ENCODE peak calls at places on chromosomes 16 and 17, in four cellular contexts. One of them, this sample, is unnamed.

GRCh38 chr16:84683691-84684591 is 15.9 kb upstream of the USP10 start:
- DNase-seq in IMR-90: no peak
- DNase-seq in HFFc6: no peak
- DNase-seq in tibial artery: peak; percentile 11
- DNase-seq in this sample: no peak

GRCh38 chr16:80580109-80580832 is 39.5 kb downstream of the DYNLRB2 start:
- DNase-seq in HFFc6: peak; percentile 49
- DNase-seq in IMR-90: peak; percentile 45
- DNase-seq in tibial artery: no peak
- DNase-seq in this sample: no peak

GRCh38 chr17:48439072-48439471 is 9.1 kb upstream of the SKAP1 start:
- DNase-seq in tibial artery: no peak
- DNase-seq in HFFc6: no peak
- DNase-seq in IMR-90: no peak
- DNase-seq in this sample: no peak

GRCh38 chr17:56956992-56957391 is 3.9 kb downstream of the COIL start:
- DNase-seq in IMR-90: no peak
- DNase-seq in HFFc6: no peak
- DNase-seq in tibial artery: no peak
- DNase-seq in this sample: no peak

GRCh38 chr17:7886227-7887037 is 2.2 kb upstream of the CHD3 start:
- DNase-seq in HFFc6: no peak
- DNase-seq in IMR-90: peak; percentile 7
- DNase-seq in tibial artery: no peak
- DNase-seq in this sample: no peak

GRCh38 chr17:5780476-5780875 is 196.2 kb upstream of the NLRP1 start:
- DNase-seq in tibial artery: no peak
- DNase-seq in HFFc6: peak; percentile 65
- DNase-seq in IMR-90: peak; percentile 79
- DNase-seq in this sample: no peak

GRCh38 chr16:24409045-24409444 is 130.3 kb upstream of the RBBP6 start:
- DNase-seq in HFFc6: no peak
- DNase-seq in tibial artery: no peak
- DNase-seq in IMR-90: no peak
- DNase-seq in this sample: no peak

GRCh38 chr17:15494821-15495220 is 27.4 kb upstream of the CDRT4 start:
- DNase-seq in IMR-90: no peak
- DNase-seq in HFFc6: no peak
- DNase-seq in tibial artery: no peak
- DNase-seq in this sample: no peak

GRCh38 chr17:63998721-63999679 is 849 bp downstream of the PRR29 start:
- DNase-seq in tibial artery: peak; percentile 42
- DNase-seq in HFFc6: no peak
- DNase-seq in IMR-90: no peak
- DNase-seq in this sample: peak; percentile 19

GRCh38 chr17:49016775-49017463 is 19.7 kb downstream of the IGF2BP1 start:
- DNase-seq in IMR-90: peak; percentile 80
- DNase-seq in tibial artery: peak; percentile 62
- DNase-seq in HFFc6: peak; percentile 45
- DNase-seq in this sample: no peak

GRCh38 chr17:65558683-65559311 is 2.7 kb downstream of the AXIN2 start:
- DNase-seq in IMR-90: no peak
- DNase-seq in tibial artery: no peak
- DNase-seq in HFFc6: no peak
- DNase-seq in this sample: no peak

GRCh38 chr17:31416503-31416923 is 25.0 kb downstream of the RAB11FIP4 start:
- DNase-seq in tibial artery: no peak
- DNase-seq in HFFc6: no peak
- DNase-seq in IMR-90: peak; percentile 6
- DNase-seq in this sample: no peak

GRCh38 chr16:71956500-71956899 is 43.7 kb downstream of the PKD1L3 start:
- DNase-seq in HFFc6: no peak
- DNase-seq in tibial artery: no peak
- DNase-seq in IMR-90: no peak
- DNase-seq in this sample: no peak

GRCh38 chr16:86984975-86985655 is 332.1 kb downstream of the C16orf95 start:
- DNase-seq in HFFc6: no peak
- DNase-seq in IMR-90: no peak
- DNase-seq in tibial artery: peak; percentile 75
- DNase-seq in this sample: no peak

GRCh38 chr17:8887834-8888703 is 20.6 kb upstream of the PIK3R6 start:
- DNase-seq in HFFc6: peak; percentile 1
- DNase-seq in IMR-90: no peak
- DNase-seq in tibial artery: no peak
- DNase-seq in this sample: no peak

GRCh38 chr17:80704894-80705293 is 160.3 kb downstream of the RPTOR start:
- DNase-seq in IMR-90: no peak
- DNase-seq in HFFc6: no peak
- DNase-seq in tibial artery: no peak
- DNase-seq in this sample: no peak
- TF ChIP-seq CTCF in IMR-90: no peak
- TF ChIP-seq CTCF in HFFc6: no peak
- TF ChIP-seq CTCF in tibial artery: no peak
- TF ChIP-seq CTCF in this sample: no peak

GRCh38 chr17:70945386-70945785 is 776.1 kb downstream of the KCNJ2 start:
- DNase-seq in HFFc6: no peak
- DNase-seq in tibial artery: no peak
- DNase-seq in IMR-90: no peak
- DNase-seq in this sample: no peak
- TF ChIP-seq CTCF in HFFc6: no peak
- TF ChIP-seq CTCF in tibial artery: no peak
- TF ChIP-seq CTCF in IMR-90: no peak
- TF ChIP-seq CTCF in this sample: no peak

GRCh38 chr17:79065105-79065670 is 9.4 kb upstream of the ENGASE start:
- DNase-seq in HFFc6: peak; percentile 35
- DNase-seq in IMR-90: peak; percentile 32
- DNase-seq in tibial artery: no peak
- DNase-seq in this sample: no peak
- TF ChIP-seq CTCF in HFFc6: peak; percentile 84
- TF ChIP-seq CTCF in IMR-90: peak; percentile 61
- TF ChIP-seq CTCF in tibial artery: peak; percentile 52
- TF ChIP-seq CTCF in this sample: peak; percentile 23

GRCh38 chr16:5432166-5432565 is 334.6 kb upstream of the EEF2KMT start:
- DNase-seq in HFFc6: no peak
- DNase-seq in IMR-90: no peak
- DNase-seq in tibial artery: no peak
- DNase-seq in this sample: no peak

GRCh38 chr16:5430598-5430997 is 333.0 kb upstream of the EEF2KMT start:
- DNase-seq in IMR-90: no peak
- DNase-seq in tibial artery: no peak
- DNase-seq in HFFc6: no peak
- DNase-seq in this sample: no peak

GRCh38 chr16:5427571-5427970 is 330.0 kb upstream of the EEF2KMT start:
- DNase-seq in IMR-90: no peak
- DNase-seq in tibial artery: no peak
- DNase-seq in HFFc6: no peak
- DNase-seq in this sample: no peak

DNA sequence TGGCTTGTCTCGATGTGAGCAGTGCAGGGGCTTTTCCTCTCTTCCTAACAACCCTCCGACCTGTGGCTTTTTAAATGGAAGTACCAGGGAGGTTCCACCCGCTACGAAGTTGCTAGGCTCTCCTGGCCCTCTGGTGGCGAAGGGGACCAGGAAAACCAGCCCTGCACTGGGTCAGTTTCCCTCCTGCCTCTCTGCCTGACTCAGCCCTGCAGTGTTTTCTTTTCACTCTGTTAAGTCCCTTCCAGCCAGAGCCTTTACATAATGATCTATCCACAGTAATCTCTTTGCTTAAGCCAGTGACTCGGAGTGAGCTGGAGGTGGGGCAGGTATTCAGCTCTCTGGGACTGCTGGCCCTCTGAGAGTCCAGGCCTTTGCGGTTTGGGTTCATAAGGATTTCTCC is 331.3 kb upstream of the EEF2KMT start:
- DNase-seq in HFFc6: no peak
- DNase-seq in tibial artery: no peak
- DNase-seq in IMR-90: no peak
- DNase-seq in this sample: no peak
- TF ChIP-seq CTCF in HFFc6: no peak
- TF ChIP-seq CTCF in tibial artery: no peak
- TF ChIP-seq CTCF in IMR-90: no peak
- TF ChIP-seq CTCF in this sample: no peak

GRCh38 chr16:81623365-81624102 is 155.6 kb upstream of the PLCG2 start:
- DNase-seq in HFFc6: peak; percentile 49
- DNase-seq in IMR-90: peak; percentile 43
- DNase-seq in tibial artery: no peak
- DNase-seq in this sample: no peak
- TF ChIP-seq CTCF in HFFc6: peak; percentile 87
- TF ChIP-seq CTCF in IMR-90: peak; percentile 71
- TF ChIP-seq CTCF in tibial artery: peak; percentile 43
- TF ChIP-seq CTCF in this sample: peak; percentile 24